ENCODE peak calls at places on chromosomes 11 and 22, in ten cellular contexts. One of them, this sample, is unnamed.

GRCh38 chr11:117259417-117259816 is 26.9 kb downstream of the RNF214 start:
- DNase-seq in colonic mucosa: no peak
- DNase-seq in body of pancreas: no peak
- DNase-seq in thoracic aorta: no peak
- DNase-seq in brain microvascular endothelial cell: peak
- DNase-seq in fibroblast of lung: peak
- DNase-seq in PC-9: no peak
- DNase-seq in neural crest cell: no peak
- DNase-seq in bronchial epithelial cell: peak
- DNase-seq in astrocyte of the spinal cord: peak
- DNase-seq in this sample: no peak

GRCh38 chr11:95788921-95789505 is 569 bp downstream of the FAM76B start:
- DNase-seq in colonic mucosa: no peak
- DNase-seq in body of pancreas: peak
- DNase-seq in thoracic aorta: peak
- DNase-seq in brain microvascular endothelial cell: peak
- DNase-seq in fibroblast of lung: peak
- DNase-seq in PC-9: peak
- DNase-seq in neural crest cell: peak
- DNase-seq in bronchial epithelial cell: peak
- DNase-seq in astrocyte of the spinal cord: peak
- DNase-seq in this sample: peak

GRCh38 chr11:90229791-90230190 is 6.9 kb upstream of the CHORDC1 start:
- DNase-seq in colonic mucosa: no peak
- DNase-seq in body of pancreas: no peak
- DNase-seq in thoracic aorta: no peak
- DNase-seq in brain microvascular endothelial cell: peak
- DNase-seq in fibroblast of lung: peak
- DNase-seq in PC-9: no peak
- DNase-seq in neural crest cell: no peak
- DNase-seq in bronchial epithelial cell: no peak
- DNase-seq in astrocyte of the spinal cord: peak
- DNase-seq in this sample: no peak

GRCh38 chr11:9772218-9772617 is 108.3 kb downstream of the SWAP70 start:
- DNase-seq in colonic mucosa: no peak
- DNase-seq in body of pancreas: no peak
- DNase-seq in thoracic aorta: no peak
- DNase-seq in brain microvascular endothelial cell: no peak
- DNase-seq in fibroblast of lung: no peak
- DNase-seq in PC-9: no peak
- DNase-seq in neural crest cell: no peak
- DNase-seq in bronchial epithelial cell: no peak
- DNase-seq in astrocyte of the spinal cord: no peak
- DNase-seq in this sample: no peak

GRCh38 chr11:58788355-58789023 is 56.0 kb downstream of the GLYATL2 start:
- DNase-seq in colonic mucosa: peak
- DNase-seq in body of pancreas: peak
- DNase-seq in thoracic aorta: no peak
- DNase-seq in brain microvascular endothelial cell: peak
- DNase-seq in fibroblast of lung: peak
- DNase-seq in PC-9: peak
- DNase-seq in neural crest cell: peak
- DNase-seq in bronchial epithelial cell: peak
- DNase-seq in astrocyte of the spinal cord: peak
- DNase-seq in this sample: peak

GRCh38 chr11:68354181-68354872 is 41.9 kb downstream of the LRP5 start:
- DNase-seq in colonic mucosa: peak
- DNase-seq in body of pancreas: peak
- DNase-seq in thoracic aorta: peak
- DNase-seq in brain microvascular endothelial cell: peak
- DNase-seq in fibroblast of lung: peak
- DNase-seq in PC-9: peak
- DNase-seq in neural crest cell: no peak
- DNase-seq in bronchial epithelial cell: peak
- DNase-seq in astrocyte of the spinal cord: peak
- DNase-seq in this sample: peak

GRCh38 chr11:67468509-67468834 is 579 bp downstream of the TMEM134 start:
- DNase-seq in colonic mucosa: peak
- DNase-seq in body of pancreas: no peak
- DNase-seq in thoracic aorta: no peak
- DNase-seq in brain microvascular endothelial cell: no peak
- DNase-seq in fibroblast of lung: no peak
- DNase-seq in PC-9: no peak
- DNase-seq in neural crest cell: no peak
- DNase-seq in bronchial epithelial cell: no peak
- DNase-seq in astrocyte of the spinal cord: peak
- DNase-seq in this sample: no peak

GRCh38 chr11:61357233-61357893 is 4.3 kb downstream of the CYB561A3 start:
- DNase-seq in colonic mucosa: no peak
- DNase-seq in body of pancreas: no peak
- DNase-seq in thoracic aorta: no peak
- DNase-seq in brain microvascular endothelial cell: no peak
- DNase-seq in fibroblast of lung: no peak
- DNase-seq in PC-9: no peak
- DNase-seq in neural crest cell: no peak
- DNase-seq in bronchial epithelial cell: no peak
- DNase-seq in astrocyte of the spinal cord: no peak
- DNase-seq in this sample: no peak

GRCh38 chr11:131412061-131412460 is 41.6 kb downstream of the NTM start:
- DNase-seq in colonic mucosa: no peak
- DNase-seq in body of pancreas: no peak
- DNase-seq in thoracic aorta: no peak
- DNase-seq in brain microvascular endothelial cell: no peak
- DNase-seq in fibroblast of lung: no peak
- DNase-seq in PC-9: no peak
- DNase-seq in neural crest cell: no peak
- DNase-seq in bronchial epithelial cell: peak
- DNase-seq in astrocyte of the spinal cord: no peak
- DNase-seq in this sample: no peak

GRCh38 chr11:131409307-131409706 is 38.9 kb downstream of the NTM start:
- DNase-seq in colonic mucosa: no peak
- DNase-seq in body of pancreas: no peak
- DNase-seq in thoracic aorta: no peak
- DNase-seq in brain microvascular endothelial cell: no peak
- DNase-seq in fibroblast of lung: no peak
- DNase-seq in PC-9: no peak
- DNase-seq in neural crest cell: no peak
- DNase-seq in bronchial epithelial cell: no peak
- DNase-seq in astrocyte of the spinal cord: no peak
- DNase-seq in this sample: no peak

GRCh38 chr11:131413217-131413616 is 42.8 kb downstream of the NTM start:
- DNase-seq in colonic mucosa: no peak
- DNase-seq in body of pancreas: no peak
- DNase-seq in thoracic aorta: no peak
- DNase-seq in brain microvascular endothelial cell: no peak
- DNase-seq in fibroblast of lung: no peak
- DNase-seq in PC-9: no peak
- DNase-seq in neural crest cell: no peak
- DNase-seq in bronchial epithelial cell: no peak
- DNase-seq in astrocyte of the spinal cord: no peak
- DNase-seq in this sample: no peak

GRCh38 chr11:131404010-131404409 is 33.6 kb downstream of the NTM start:
- DNase-seq in colonic mucosa: no peak
- DNase-seq in body of pancreas: no peak
- DNase-seq in thoracic aorta: no peak
- DNase-seq in brain microvascular endothelial cell: no peak
- DNase-seq in fibroblast of lung: no peak
- DNase-seq in PC-9: no peak
- DNase-seq in neural crest cell: no peak
- DNase-seq in bronchial epithelial cell: no peak
- DNase-seq in astrocyte of the spinal cord: no peak
- DNase-seq in this sample: no peak

DNA sequence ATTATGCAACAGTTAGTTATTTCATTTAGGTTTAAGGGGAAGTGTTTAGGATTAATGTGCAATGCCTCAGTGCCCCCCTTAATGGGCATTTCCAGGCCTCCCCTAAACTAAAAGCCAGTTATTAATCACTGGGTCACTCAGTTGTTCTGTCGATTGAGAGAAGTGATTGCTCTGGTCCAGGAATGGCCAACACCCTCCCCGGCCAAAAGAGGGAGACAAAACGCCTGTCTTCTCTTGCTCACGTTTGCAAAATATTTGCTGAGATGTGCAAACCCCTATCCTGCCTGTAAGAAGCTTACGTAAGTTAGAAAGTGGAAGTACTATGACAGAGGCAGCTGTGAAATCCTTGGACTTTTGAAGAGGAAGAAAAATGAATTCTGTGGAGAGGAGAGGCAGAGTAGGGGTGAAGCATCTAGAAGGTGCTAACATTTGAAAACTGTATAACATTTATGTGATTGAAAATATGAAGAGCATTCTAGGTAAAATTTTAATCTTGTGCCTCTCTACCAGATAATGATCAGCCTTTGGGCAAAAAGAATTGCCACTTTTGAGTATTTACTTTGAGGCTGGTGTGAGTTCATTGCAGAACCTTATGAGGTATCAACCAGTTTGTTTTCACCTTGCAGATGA is 37.7 kb downstream of the NTM start:
- DNase-seq in colonic mucosa: no peak
- DNase-seq in body of pancreas: peak
- DNase-seq in thoracic aorta: no peak
- DNase-seq in brain microvascular endothelial cell: peak
- DNase-seq in fibroblast of lung: peak
- DNase-seq in PC-9: peak
- DNase-seq in neural crest cell: peak
- DNase-seq in bronchial epithelial cell: peak
- DNase-seq in astrocyte of the spinal cord: peak
- DNase-seq in this sample: no peak
- TF ChIP-seq CTCF in colonic mucosa: peak
- TF ChIP-seq CTCF in body of pancreas: peak
- TF ChIP-seq CTCF in thoracic aorta: no peak
- TF ChIP-seq CTCF in brain microvascular endothelial cell: peak
- TF ChIP-seq CTCF in fibroblast of lung: peak
- TF ChIP-seq CTCF in PC-9: peak
- TF ChIP-seq CTCF in neural crest cell: peak
- TF ChIP-seq CTCF in bronchial epithelial cell: peak
- TF ChIP-seq CTCF in astrocyte of the spinal cord: peak
- TF ChIP-seq CTCF in this sample: peak

DNA sequence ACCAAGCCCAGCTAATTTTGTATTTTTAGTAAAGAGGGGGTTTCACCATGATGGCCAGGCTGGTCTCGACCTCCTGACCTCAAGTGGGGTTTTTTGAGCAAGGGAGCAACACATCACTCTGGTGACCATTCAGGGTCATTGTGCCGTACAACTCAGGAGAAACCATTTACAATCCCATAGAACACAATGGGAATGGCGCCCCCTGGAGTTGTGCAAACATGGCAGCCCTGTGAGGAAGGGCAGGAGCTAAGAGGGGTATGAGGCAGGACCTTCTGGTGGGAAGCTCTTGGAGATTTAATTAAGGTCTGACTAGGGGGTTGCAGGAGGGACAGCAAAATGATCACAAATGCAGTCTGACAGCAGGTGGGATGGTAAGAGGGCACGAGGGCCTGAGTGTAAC is 9.2 kb upstream of the CSF2RB start:
- DNase-seq in colonic mucosa: no peak
- DNase-seq in body of pancreas: no peak
- DNase-seq in thoracic aorta: no peak
- DNase-seq in brain microvascular endothelial cell: no peak
- DNase-seq in fibroblast of lung: no peak
- DNase-seq in PC-9: no peak
- DNase-seq in neural crest cell: no peak
- DNase-seq in bronchial epithelial cell: no peak
- DNase-seq in astrocyte of the spinal cord: no peak
- DNase-seq in this sample: no peak
- TF ChIP-seq CTCF in colonic mucosa: no peak
- TF ChIP-seq CTCF in body of pancreas: no peak
- TF ChIP-seq CTCF in thoracic aorta: no peak
- TF ChIP-seq CTCF in brain microvascular endothelial cell: peak
- TF ChIP-seq CTCF in fibroblast of lung: no peak
- TF ChIP-seq CTCF in PC-9: peak
- TF ChIP-seq CTCF in neural crest cell: peak
- TF ChIP-seq CTCF in bronchial epithelial cell: no peak
- TF ChIP-seq CTCF in astrocyte of the spinal cord: no peak
- TF ChIP-seq CTCF in this sample: peak

GRCh38 chr11:134407321-134407828 is 4.7 kb downstream of the B3GAT1 start:
- DNase-seq in colonic mucosa: no peak
- DNase-seq in body of pancreas: no peak
- DNase-seq in thoracic aorta: no peak
- DNase-seq in brain microvascular endothelial cell: no peak
- DNase-seq in fibroblast of lung: no peak
- DNase-seq in PC-9: no peak
- DNase-seq in neural crest cell: no peak
- DNase-seq in bronchial epithelial cell: no peak
- DNase-seq in astrocyte of the spinal cord: no peak
- DNase-seq in this sample: no peak

GRCh38 chr11:134405436-134405835 is 6.6 kb downstream of the B3GAT1 start:
- DNase-seq in colonic mucosa: no peak
- DNase-seq in body of pancreas: no peak
- DNase-seq in thoracic aorta: no peak
- DNase-seq in brain microvascular endothelial cell: no peak
- DNase-seq in fibroblast of lung: no peak
- DNase-seq in PC-9: no peak
- DNase-seq in neural crest cell: no peak
- DNase-seq in bronchial epithelial cell: no peak
- DNase-seq in astrocyte of the spinal cord: no peak
- DNase-seq in this sample: peak

GRCh38 chr11:134405841-134406240 is 6.2 kb downstream of the B3GAT1 start:
- DNase-seq in colonic mucosa: no peak
- DNase-seq in body of pancreas: no peak
- DNase-seq in thoracic aorta: no peak
- DNase-seq in brain microvascular endothelial cell: no peak
- DNase-seq in fibroblast of lung: no peak
- DNase-seq in PC-9: no peak
- DNase-seq in neural crest cell: no peak
- DNase-seq in bronchial epithelial cell: no peak
- DNase-seq in astrocyte of the spinal cord: no peak
- DNase-seq in this sample: no peak

GRCh38 chr11:134407923-134408322 is 4.1 kb downstream of the B3GAT1 start:
- DNase-seq in colonic mucosa: no peak
- DNase-seq in body of pancreas: no peak
- DNase-seq in thoracic aorta: no peak
- DNase-seq in brain microvascular endothelial cell: no peak
- DNase-seq in fibroblast of lung: no peak
- DNase-seq in PC-9: no peak
- DNase-seq in neural crest cell: no peak
- DNase-seq in bronchial epithelial cell: no peak
- DNase-seq in astrocyte of the spinal cord: no peak
- DNase-seq in this sample: no peak

DNA sequence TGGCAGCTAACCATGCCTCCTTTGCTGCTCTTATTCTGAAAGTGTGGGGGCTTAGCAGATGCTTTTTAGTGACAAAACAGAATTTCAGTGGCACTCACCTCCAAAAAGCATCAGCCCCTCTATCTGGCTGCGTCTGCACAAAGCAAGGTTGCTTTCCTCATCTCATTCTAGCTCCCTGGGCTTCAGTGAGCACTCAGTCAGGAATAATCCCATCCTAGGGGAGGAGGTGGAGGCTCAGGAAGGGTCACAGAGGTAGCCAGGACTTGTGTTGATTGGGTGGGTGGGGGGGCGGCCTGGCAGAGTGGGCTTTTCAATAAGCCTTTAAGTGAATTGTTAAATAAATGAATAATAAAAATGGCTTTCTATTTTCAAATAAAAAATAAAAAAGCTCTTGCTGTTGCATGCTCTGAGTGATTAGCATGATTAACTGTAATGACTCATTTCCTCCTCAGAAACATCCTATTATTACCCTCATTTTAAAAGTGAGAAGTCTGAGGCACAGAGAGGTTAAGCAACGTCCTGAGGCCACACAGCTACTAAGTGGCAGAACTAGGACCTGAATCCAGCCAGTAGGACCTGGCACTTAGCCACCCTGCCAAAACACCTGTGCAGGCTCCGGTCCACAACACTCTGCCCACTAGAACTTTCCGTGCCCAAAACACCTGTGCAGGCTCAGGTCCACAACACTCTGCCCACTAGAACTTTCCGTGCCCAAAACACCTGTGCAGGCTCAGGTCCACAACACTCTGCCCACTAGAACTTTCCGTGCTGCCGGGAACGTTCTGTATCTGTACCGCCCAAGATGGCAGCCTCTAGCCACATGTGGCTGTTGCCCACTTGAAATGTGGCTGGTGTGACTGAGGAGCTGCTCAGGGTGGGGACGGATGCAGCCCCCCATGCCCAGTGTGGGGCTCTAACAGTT is 5.5 kb downstream of the B3GAT1 start:
- DNase-seq in colonic mucosa: no peak
- DNase-seq in body of pancreas: no peak
- DNase-seq in thoracic aorta: no peak
- DNase-seq in brain microvascular endothelial cell: no peak
- DNase-seq in fibroblast of lung: no peak
- DNase-seq in PC-9: no peak
- DNase-seq in neural crest cell: no peak
- DNase-seq in bronchial epithelial cell: peak
- DNase-seq in astrocyte of the spinal cord: no peak
- DNase-seq in this sample: no peak
- TF ChIP-seq CTCF in colonic mucosa: no peak
- TF ChIP-seq CTCF in body of pancreas: no peak
- TF ChIP-seq CTCF in thoracic aorta: no peak
- TF ChIP-seq CTCF in brain microvascular endothelial cell: no peak
- TF ChIP-seq CTCF in fibroblast of lung: no peak
- TF ChIP-seq CTCF in PC-9: no peak
- TF ChIP-seq CTCF in neural crest cell: no peak
- TF ChIP-seq CTCF in bronchial epithelial cell: no peak
- TF ChIP-seq CTCF in astrocyte of the spinal cord: no peak
- TF ChIP-seq CTCF in this sample: no peak

GRCh38 chr11:14908214-14908880 is 16.3 kb upstream of the CYP2R1 start:
- DNase-seq in colonic mucosa: peak
- DNase-seq in body of pancreas: peak
- DNase-seq in thoracic aorta: no peak
- DNase-seq in brain microvascular endothelial cell: peak
- DNase-seq in fibroblast of lung: peak
- DNase-seq in PC-9: no peak
- DNase-seq in neural crest cell: no peak
- DNase-seq in bronchial epithelial cell: peak
- DNase-seq in astrocyte of the spinal cord: peak
- DNase-seq in this sample: peak
- TF ChIP-seq CTCF in colonic mucosa: peak
- TF ChIP-seq CTCF in body of pancreas: peak
- TF ChIP-seq CTCF in thoracic aorta: peak
- TF ChIP-seq CTCF in brain microvascular endothelial cell: peak
- TF ChIP-seq CTCF in fibroblast of lung: peak
- TF ChIP-seq CTCF in PC-9: peak
- TF ChIP-seq CTCF in neural crest cell: peak
- TF ChIP-seq CTCF in bronchial epithelial cell: peak
- TF ChIP-seq CTCF in astrocyte of the spinal cord: peak
- TF ChIP-seq CTCF in this sample: peak